ENCODE peak calls at places on chromosomes 13 and 19, in six cellular contexts. J, T, V, H, O and G are unnamed samples.

GRCh38 chr13:111629016-111629415 is 308.6 kb downstream of the TEX29 start:
- DNase-seq in J (peak; percentile 12), T (no peak), V (no peak), H (no peak), O (peak; percentile 27), G (no peak)

GRCh38 chr19:8332976-8333770 is 9.9 kb downstream of the KANK3 start:
- DNase-seq in J (peak; percentile 56), T (no peak), V (no peak), H (no peak), O (peak; percentile 70), G (no peak)

GRCh38 chr19:53525922-53526321 is 12.0 kb upstream of the ZNF331 start:
- DNase-seq in J (no peak), T (no peak), V (no peak), H (no peak), O (no peak), G (no peak)

GRCh38 chr13:44249439-44249838 is 124.2 kb upstream of the SERP2 start:
- DNase-seq in J (no peak), T (peak; percentile 65), V (peak; percentile 70), H (peak; percentile 77), O (no peak), G (no peak)

GRCh38 chr13:30798776-30799625 is 63.7 kb downstream of the ALOX5AP start:
- DNase-seq in J (no peak), T (peak; percentile 15), V (peak; percentile 80), H (peak; percentile 59), O (no peak), G (no peak)

GRCh38 chr13:49810825-49811526 is 18.5 kb upstream of the KPNA3 start:
- DNase-seq in J (no peak), T (no peak), V (peak; percentile 84), H (peak; percentile 83), O (no peak), G (no peak)

GRCh38 chr13:94329754-94330551 is 149.5 kb downstream of the DCT start:
- DNase-seq in J (no peak), T (no peak), V (peak; percentile 94), H (peak; percentile 95), O (no peak), G (no peak)

GRCh38 chr13:30466841-30467252 is 1.1 kb upstream of the HMGB1 start:
- DNase-seq in J (no peak), T (peak; percentile 59), V (peak; percentile 30), H (peak; percentile 20), O (no peak), G (no peak)

GRCh38 chr13:48009298-48009697 is 8.2 kb upstream of the SUCLA2 start:
- DNase-seq in J (no peak), T (peak; percentile 39), V (peak; percentile 32), H (peak; percentile 51), O (no peak), G (no peak)

GRCh38 chr19:42114412-42114811 is 17.8 kb downstream of the POU2F2 start:
- DNase-seq in J (peak; percentile 55), T (no peak), V (peak; percentile 64), H (no peak), O (no peak), G (no peak)

GRCh38 chr19:42111811-42112210 is 20.4 kb downstream of the POU2F2 start:
- DNase-seq in J (no peak), T (no peak), V (peak; percentile 21), H (peak; percentile 52), O (no peak), G (no peak)

GRCh38 chr19:42115219-42115618 is 17.0 kb downstream of the POU2F2 start:
- DNase-seq in J (no peak), T (no peak), V (peak; percentile 76), H (peak; percentile 68), O (no peak), G (no peak)

GRCh38 chr19:42115705-42116104 is 16.5 kb downstream of the POU2F2 start:
- DNase-seq in J (no peak), T (no peak), V (no peak), H (no peak), O (no peak), G (no peak)

GRCh38 chr19:42113641-42114348 is 18.5 kb downstream of the POU2F2 start:
- DNase-seq in J (peak; percentile 80), T (peak; percentile 96), V (peak; percentile 98), H (peak; percentile 99), O (no peak), G (no peak)
- H3K4me2 ChIP-seq in J (no peak overlapping the region), T (no peak overlapping the region), V (no peak overlapping the region), H (peak overlapping the region; percentile 5), O (peak overlapping the region; percentile 36), G (no peak overlapping the region)

GRCh38 chr13:108777421-108778420 is 148.3 kb downstream of the MYO16 start:
- DNase-seq in J (peak; percentile 51), T (peak; percentile 99), V (peak; percentile 40), H (peak; percentile 81), O (no peak), G (peak; percentile 23)
- H2BK15ac ChIP-seq in J (no peak overlapping the region), T (no peak overlapping the region), V (no peak overlapping the region), H (no peak overlapping the region), O (no peak overlapping the region), G (no peak overlapping the region)

GRCh38 chr19:45764947-45765346 is 4.1 kb downstream of the SIX5 start:
- DNase-seq in J (no peak), T (peak; percentile 59), V (no peak), H (no peak), O (peak; percentile 65), G (no peak)

GRCh38 chr19:45764487-45764886 is 4.6 kb downstream of the SIX5 start:
- DNase-seq in J (no peak), T (no peak), V (no peak), H (no peak), O (peak; percentile 63), G (no peak)

GRCh38 chr19:45762870-45763631 is 6.0 kb downstream of the SIX5 start:
- DNase-seq in J (no peak), T (no peak), V (no peak), H (no peak), O (no peak), G (no peak)

GRCh38 chr19:45765365-45766292 is 3.4 kb downstream of the SIX5 start:
- DNase-seq in J (no peak), T (no peak), V (no peak), H (no peak), O (no peak), G (no peak)

DNA sequence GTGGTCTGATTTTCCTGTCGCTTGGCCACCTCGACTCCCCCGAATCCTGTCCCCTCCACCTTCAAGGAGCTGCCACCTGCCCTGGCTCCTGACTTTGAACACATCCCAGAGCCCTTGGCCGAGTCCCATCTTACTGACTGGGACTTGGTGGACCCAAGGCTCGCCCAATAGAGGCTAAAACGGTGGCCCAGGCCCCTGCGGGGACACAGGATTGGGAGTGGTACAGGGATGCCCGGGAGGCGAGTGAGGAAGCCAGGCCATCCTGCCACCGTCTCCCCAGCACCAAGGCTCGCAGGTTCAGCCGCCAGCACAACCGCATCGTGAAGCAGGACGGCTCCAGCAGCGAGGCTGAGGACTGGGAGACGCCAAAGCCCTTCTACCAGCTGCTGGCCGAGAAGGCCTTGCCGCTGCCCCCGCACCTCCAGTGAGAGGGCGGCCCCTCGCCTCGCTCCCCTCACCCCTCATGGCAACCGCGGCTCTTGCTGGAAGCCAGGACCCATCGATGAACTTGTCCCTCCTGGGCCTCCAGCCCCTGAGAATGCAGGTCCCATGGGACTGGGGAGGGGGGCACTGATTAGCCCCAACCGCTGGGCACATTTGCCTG is 5.3 kb downstream of the SIX5 start:
- DNase-seq in J (no peak), T (no peak), V (no peak), H (no peak), O (peak; percentile 55), G (no peak)
- H3K4me2 ChIP-seq in J (no peak overlapping the region), T (no peak overlapping the region), V (no peak overlapping the region), H (no peak overlapping the region), O (no peak overlapping the region), G (peak overlapping the region; percentile 31)

GRCh38 chr19:40347476-40348124 is 597 bp downstream of the C19orf47 start:
- DNase-seq in J (no peak), T (no peak), V (peak; percentile 17), H (no peak), O (no peak), G (no peak)
- H2BK15ac ChIP-seq in J (no peak overlapping the region), T (no peak overlapping the region), V (no peak overlapping the region), H (peak overlapping the region; percentile 24), O (no peak overlapping the region), G (no peak overlapping the region)

DNA sequence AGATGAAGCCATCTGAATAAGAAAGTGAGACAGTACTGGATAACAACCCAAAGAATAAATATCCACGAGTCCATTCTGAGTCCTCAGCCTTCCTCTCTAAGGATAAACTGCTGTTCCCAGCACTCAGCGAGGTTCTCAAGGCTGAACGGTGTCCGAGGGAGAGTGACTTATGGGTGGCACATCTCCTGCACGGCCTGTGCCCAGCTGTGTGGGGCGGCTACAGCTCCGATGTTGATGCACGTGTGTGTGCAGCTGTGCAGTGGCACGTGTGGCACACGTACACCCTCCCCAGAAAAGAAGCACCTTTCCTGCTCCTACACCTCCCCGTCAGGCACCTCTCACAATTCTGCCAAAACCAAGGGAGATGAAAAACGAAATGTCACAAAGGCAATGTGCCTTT is 45.0 kb downstream of the RAB20 start:
- DNase-seq in J (no peak), T (no peak), V (no peak), H (no peak), O (no peak), G (no peak)
- H3K4me2 ChIP-seq in J (no peak overlapping the region), T (no peak overlapping the region), V (no peak overlapping the region), H (no peak overlapping the region), O (no peak overlapping the region), G (no peak overlapping the region)